ENCODE peak calls at places on chromosomes 16 and 17, in four cellular contexts. Y is H1, S is NT2/D1, Q is HepG2. F is an unnamed sample.
A peak's percentile ranks its signal among the peaks of the same experiment; 100 is the strongest.

GRCh38 chr16:15961060-15961511 is 11.7 kb downstream of the ABCC1 start:
- DNase-seq in Y (no peak), S (no peak), Q (no peak), F (no peak)

GRCh38 chr17:70961341-70961740 is 792.0 kb downstream of the KCNJ2 start:
- DNase-seq in Y (no peak), S (no peak), Q (no peak), F (no peak)

GRCh38 chr17:64216030-64216384 is 47.1 kb downstream of the TEX2 start:
- DNase-seq in Y (no peak), S (no peak), Q (no peak), F (no peak)

GRCh38 chr17:28684963-28685362 is 23.0 kb downstream of the SUPT6H start:
- DNase-seq in Y (no peak), S (no peak), Q (peak; percentile 65), F (no peak)

GRCh38 chr17:67194134-67194533 is 50.9 kb downstream of the HELZ start:
- DNase-seq in Y (no peak), S (no peak), Q (peak; percentile 50), F (no peak)

GRCh38 chr17:58303981-58304734 is 23.4 kb upstream of the MPO start:
- DNase-seq in Y (peak; percentile 41), S (peak; percentile 61), Q (peak; percentile 52), F (peak; percentile 92)

GRCh38 chr17:44308320-44308818 is at the start of gene RUNDC3A:
- DNase-seq in Y (no peak), S (peak; percentile 77), Q (peak; percentile 59), F (peak; percentile 95)

GRCh38 chr17:2406903-2407790 is 6.3 kb upstream of the MNT start:
- DNase-seq in Y (no peak), S (no peak), Q (no peak), F (no peak)

GRCh38 chr17:37493249-37494027 is 3.7 kb downstream of the DUSP14 start:
- DNase-seq in Y (no peak), S (no peak), Q (peak; percentile 19), F (no peak)

GRCh38 chr17:81681672-81682071 is 1.9 kb downstream of the ARL16 start:
- DNase-seq in Y (no peak), S (no peak), Q (no peak), F (no peak)

GRCh38 chr17:39736319-39737165 is 1.2 kb upstream of the GRB7 start:
- DNase-seq in Y (no peak), S (no peak), Q (peak; percentile 90), F (no peak)

GRCh38 chr16:66491716-66492064 is 58.2 kb downstream of the TK2 start:
- DNase-seq in Y (no peak), S (no peak), Q (no peak), F (no peak)

GRCh38 chr16:55480228-55480655 is 1.2 kb downstream of the MMP2 start:
- DNase-seq in Y (no peak), S (no peak), Q (no peak), F (no peak)

GRCh38 chr17:8894673-8895578 is 27.5 kb upstream of the PIK3R6 start:
- DNase-seq in Y (no peak), S (peak; percentile 48), Q (peak; percentile 52), F (peak; percentile 77)

GRCh38 chr17:63029520-63029919 is 63.5 kb downstream of the TANC2 start:
- DNase-seq in Y (no peak), S (no peak), Q (no peak), F (no peak)

GRCh38 chr16:83954577-83955016 is 1.6 kb downstream of the OSGIN1 start:
- DNase-seq in Y (no peak), S (peak; percentile 35), Q (peak; percentile 85), F (no peak)

DNA sequence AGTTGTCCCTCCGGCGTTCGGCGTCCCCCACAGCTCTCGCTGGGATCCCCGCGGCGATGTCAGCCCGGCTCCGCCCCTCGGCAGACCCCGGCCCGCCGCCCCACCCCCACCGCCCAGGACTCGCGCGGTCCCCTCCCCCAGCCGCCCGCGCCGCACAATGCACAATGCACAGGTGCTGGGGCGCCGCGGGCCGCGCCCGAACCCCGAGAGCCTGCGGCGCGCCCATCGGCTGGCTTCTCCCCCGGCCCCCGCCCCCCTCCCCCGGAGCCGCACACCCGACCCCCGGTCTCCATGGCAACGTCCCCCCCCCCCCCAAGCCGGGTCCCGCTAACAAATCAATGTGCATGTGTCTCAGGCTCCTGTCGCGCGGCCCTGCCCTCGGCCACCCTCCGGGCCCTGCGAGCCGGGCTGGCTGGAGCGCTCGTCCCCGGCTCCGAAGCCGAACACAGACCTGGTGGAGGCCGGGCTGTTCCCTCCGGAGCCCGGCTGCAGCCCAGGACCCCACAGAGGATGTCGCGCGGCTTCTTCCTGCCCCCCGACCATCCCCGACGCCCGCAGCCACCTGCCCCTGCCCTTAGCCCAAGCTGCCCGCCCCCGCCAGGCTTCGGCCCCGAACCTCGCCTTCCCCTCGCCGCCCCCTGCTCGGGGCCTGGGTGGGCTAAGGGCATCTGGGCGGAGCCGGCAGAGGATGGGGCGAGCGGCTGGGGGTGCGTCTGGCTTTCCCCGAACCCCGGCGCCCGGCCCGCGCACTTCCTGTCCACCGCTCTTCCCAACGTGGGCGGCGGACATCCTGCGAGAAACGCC is 817 bp upstream of the CBX8 start:
- DNase-seq in Y (no peak), S (no peak), Q (no peak), F (peak; percentile 61)
- TF ChIP-seq SUZ12 in Y (no peak), S (no peak), Q (no peak), F (no peak)

DNA sequence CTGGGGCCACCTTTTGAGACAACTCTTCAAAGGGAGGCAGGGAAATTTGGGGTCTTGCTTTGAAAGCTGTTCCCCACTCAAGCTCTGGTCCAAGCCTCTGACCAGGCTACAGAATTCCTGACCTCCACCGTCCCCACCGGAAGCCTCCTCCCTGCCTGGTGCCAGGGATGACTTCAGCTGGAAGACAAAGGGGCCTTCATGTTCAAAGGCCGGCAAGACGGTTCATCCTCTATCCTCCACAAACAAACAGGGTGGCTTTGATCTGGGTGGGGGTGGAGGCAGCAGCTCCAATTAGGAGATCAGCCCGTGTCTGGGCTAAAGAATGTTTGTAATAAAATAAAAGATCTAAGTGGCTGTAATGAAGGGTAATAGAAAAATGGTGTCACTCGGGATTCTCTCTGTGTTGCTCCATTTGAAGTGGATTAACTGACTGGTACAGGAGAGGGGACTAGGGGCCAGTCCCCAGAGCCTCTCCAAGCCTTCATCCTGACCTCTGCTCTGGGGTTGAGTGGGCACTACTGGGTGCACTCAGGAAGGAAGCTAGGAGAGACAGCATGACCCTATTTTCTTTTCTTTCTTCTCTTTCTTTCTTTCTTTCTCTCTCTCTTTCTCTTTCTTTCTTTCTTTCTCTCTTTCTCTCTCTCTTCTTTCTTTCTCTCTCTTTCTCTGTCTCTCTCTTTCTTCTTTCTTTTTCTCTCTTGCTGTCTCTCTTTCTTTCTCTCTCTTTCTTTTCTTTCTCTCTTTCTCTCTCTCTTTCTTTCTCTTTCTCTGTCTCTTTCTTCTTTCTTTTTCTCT is 27.5 kb upstream of the NKD1 start:
- DNase-seq in Y (no peak), S (no peak), Q (peak; percentile 99), F (no peak)
- TF ChIP-seq SUZ12 in Y (no peak), S (no peak), Q (no peak), F (no peak)

GRCh38 chr16:19001788-19002187 is 18.1 kb downstream of the TMC7 start:
- DNase-seq in Y (no peak), S (no peak), Q (no peak), F (no peak)
- TF ChIP-seq SUZ12 in Y (no peak), S (no peak), Q (no peak), F (no peak)

GRCh38 chr16:70803354-70803753 is 2.4 kb upstream of the VAC14 start:
- DNase-seq in Y (no peak), S (no peak), Q (no peak), F (no peak)

GRCh38 chr16:70804153-70804728 is 3.3 kb upstream of the VAC14 start:
- DNase-seq in Y (no peak), S (no peak), Q (no peak), F (no peak)

GRCh38 chr16:70801611-70802010 is 653 bp upstream of the VAC14 start:
- DNase-seq in Y (no peak), S (no peak), Q (no peak), F (no peak)

GRCh38 chr16:70800306-70800705 is 652 bp downstream of the VAC14 start:
- DNase-seq in Y (no peak), S (no peak), Q (no peak), F (no peak)

GRCh38 chr16:70800798-70801480 is at the start of gene VAC14:
- DNase-seq in Y (peak; percentile 81), S (peak; percentile 90), Q (peak; percentile 91), F (peak; percentile 97)
- TF ChIP-seq SUZ12 in Y (no peak), S (no peak), Q (no peak), F (no peak)

GRCh38 chr16:75219838-75220237 is 1.1 kb downstream of the CTRB1 start:
- DNase-seq in Y (no peak), S (no peak), Q (no peak), F (no peak)
- TF ChIP-seq SUZ12 in Y (no peak), S (no peak), Q (no peak), F (no peak)

GRCh38 chr16:74503412-74503811 is 82.1 kb upstream of the CLEC18B start:
- DNase-seq in Y (no peak), S (no peak), Q (no peak), F (no peak)

GRCh38 chr16:74499114-74499513 is 77.8 kb upstream of the CLEC18B start:
- DNase-seq in Y (no peak), S (no peak), Q (no peak), F (no peak)

GRCh38 chr16:74501484-74502479 is 80.5 kb upstream of the CLEC18B start:
- DNase-seq in Y (no peak), S (no peak), Q (no peak), F (no peak)

GRCh38 chr16:74497761-74498160 is 76.5 kb upstream of the CLEC18B start:
- DNase-seq in Y (no peak), S (no peak), Q (no peak), F (no peak)

DNA sequence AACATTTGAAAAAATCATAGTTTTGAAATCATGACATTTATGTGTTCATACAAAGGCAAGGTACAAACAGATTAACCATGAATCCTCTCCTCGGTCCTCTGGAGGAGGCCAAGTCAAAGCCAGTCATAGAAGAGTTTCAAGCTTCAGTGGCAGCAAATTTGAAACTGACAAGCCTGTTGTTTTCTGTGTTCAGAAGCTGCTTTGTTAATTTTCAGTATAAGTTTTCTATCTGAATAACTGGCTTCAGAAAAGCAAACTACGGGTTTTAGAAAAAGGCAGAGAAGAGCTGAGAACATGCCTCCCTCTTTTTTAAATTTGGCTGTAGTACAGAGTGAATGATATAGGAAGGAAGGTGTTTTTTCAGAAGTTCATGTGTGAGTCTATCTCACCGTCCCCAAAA is 79.6 kb upstream of the CLEC18B start:
- DNase-seq in Y (no peak), S (no peak), Q (no peak), F (no peak)
- TF ChIP-seq SUZ12 in Y (no peak), S (no peak), Q (no peak), F (no peak)

GRCh38 chr17:7174603-7175362 is 4.4 kb downstream of the ASGR1 start:
- DNase-seq in Y (no peak), S (no peak), Q (no peak), F (no peak)
- TF ChIP-seq SUZ12 in Y (no peak), S (no peak), Q (no peak), F (no peak)

F was measured in HEK293T.